ENCODE peak calls at places on chromosome 18, in seven cellular contexts. B is left lung, C is K562, A is fibroblast of lung, H is ascending aorta, J is IMR-90, M is stomach. P is an unnamed sample.

GRCh38 chr18:4813708-4814107 is 358.6 kb upstream of the DLGAP1 start:
- DNase-seq in J (no peak), C (no peak), M (no peak), H (no peak), B (no peak), A (no peak), P (no peak)

GRCh38 chr18:74175658-74176057 is 27.3 kb downstream of the TIMM21 start:
- DNase-seq in H (no peak), A (no peak), M (no peak), C (no peak), B (no peak), J (no peak), P (no peak)

GRCh38 chr18:56326386-56327072 is 311.9 kb downstream of the TXNL1 start:
- DNase-seq in J (no peak), B (no peak), C (no peak), H (no peak), M (no peak), A (no peak), P (no peak)

GRCh38 chr18:26159353-26159752 is 25.7 kb downstream of the PSMA8 start:
- DNase-seq in H (no peak), M (no peak), B (no peak), A (no peak), C (no peak), J (no peak), P (peak; percentile 15)

GRCh38 chr18:62788891-62789290 is 73.5 kb downstream of the PHLPP1 start:
- DNase-seq in J (no peak), B (no peak), C (no peak), M (no peak), H (no peak), A (peak; percentile 60), P (no peak)

GRCh38 chr18:8188196-8188595 is 421.0 kb upstream of the RAB12 start:
- DNase-seq in J (peak; percentile 95), C (no peak), M (no peak), A (peak; percentile 84), B (no peak), H (no peak), P (peak; percentile 18)

GRCh38 chr18:29191263-29191662 is 1014.3 kb upstream of the CDH2 start:
- DNase-seq in M (no peak), C (no peak), J (peak; percentile 45), H (no peak), B (no peak), A (peak; percentile 19), P (peak; percentile 21)

GRCh38 chr18:41624461-41624860 is 330.6 kb upstream of the PIK3C3 start:
- DNase-seq in A (peak; percentile 69), J (no peak), H (no peak), C (no peak), B (no peak), M (no peak), P (peak; percentile 51)

GRCh38 chr18:61797691-61798590 is 94.9 kb downstream of the RNF152 start:
- DNase-seq in H (no peak), A (no peak), B (no peak), J (no peak), M (no peak), C (no peak), P (no peak)

GRCh38 chr18:12329125-12329698 is 21.2 kb downstream of the TUBB6 start:
- DNase-seq in M (no peak), H (no peak), A (no peak), C (no peak), B (no peak), J (no peak), P (no peak)

GRCh38 chr18:12326711-12327460 is 18.8 kb downstream of the TUBB6 start:
- DNase-seq in B (no peak), H (no peak), C (no peak), M (no peak), A (no peak), J (no peak), P (no peak)

GRCh38 chr18:12325726-12326245 is 17.7 kb downstream of the TUBB6 start:
- DNase-seq in B (no peak), C (no peak), A (no peak), J (no peak), H (no peak), M (no peak), P (no peak)

GRCh38 chr18:12328179-12328823 is 20.3 kb downstream of the TUBB6 start:
- DNase-seq in M (no peak), H (peak; percentile 61), C (no peak), J (no peak), B (no peak), A (no peak), P (no peak)

DNA sequence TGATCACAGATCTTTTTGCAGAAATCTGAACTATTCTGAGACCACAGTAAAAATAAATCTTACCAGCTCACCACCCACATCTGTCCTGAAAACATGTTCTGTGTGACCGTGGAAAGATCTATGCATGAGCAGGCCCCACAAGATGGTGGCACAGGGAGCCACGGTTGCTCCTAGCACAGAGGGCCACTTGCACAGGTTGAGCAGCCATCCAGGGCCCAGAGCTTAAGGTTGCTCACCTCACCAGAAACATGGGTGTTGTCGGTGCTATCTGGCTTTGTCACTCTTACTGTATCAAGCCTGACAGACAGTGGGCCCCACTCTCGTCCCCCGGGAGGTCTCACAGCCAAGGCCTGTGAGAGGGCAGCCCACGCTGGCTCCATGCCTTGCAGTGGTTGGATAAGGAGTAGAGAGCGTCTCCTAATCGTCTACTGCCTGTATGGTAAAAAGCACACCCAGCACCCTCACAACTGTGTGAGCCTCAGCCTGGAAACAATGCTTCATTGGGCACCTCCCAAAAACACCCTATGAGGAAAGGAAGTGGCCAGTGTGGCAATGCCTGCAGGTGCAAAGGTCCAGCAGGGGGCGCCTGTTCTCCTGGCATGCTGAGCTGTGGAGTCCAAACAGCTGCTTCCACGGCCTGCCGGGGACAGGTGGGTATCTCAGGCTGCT is 19.6 kb downstream of the TUBB6 start:
- DNase-seq in H (peak; percentile 89), B (peak; percentile 92), J (peak; percentile 69), C (peak; percentile 65), M (peak; percentile 78), A (peak; percentile 71), P (peak; percentile 78)
- TF ChIP-seq CTCF in H (peak; percentile 71), B (peak; percentile 78), J (peak; percentile 77), C (peak; percentile 92), M (peak; percentile 63), A (peak; percentile 87), P (peak; percentile 99)

GRCh38 chr18:77251730-77252050 is 2.0 kb downstream of the GALR1 start:
- DNase-seq in B (no peak), M (no peak), C (no peak), A (no peak), H (no peak), J (no peak), P (no peak)
- H3K27me3 ChIP-seq in B (peaks cover 43% of the 10 kb centered on the region), M (peaks cover 52% of the 10 kb centered on the region), C (no peaks in the 10 kb centered on the region), A (peaks cover 17% of the 10 kb centered on the region), H (peaks cover 9% of the 10 kb centered on the region), J (peaks cover 43% of the 10 kb centered on the region), P (peaks cover 25% of the 10 kb centered on the region)

DNA sequence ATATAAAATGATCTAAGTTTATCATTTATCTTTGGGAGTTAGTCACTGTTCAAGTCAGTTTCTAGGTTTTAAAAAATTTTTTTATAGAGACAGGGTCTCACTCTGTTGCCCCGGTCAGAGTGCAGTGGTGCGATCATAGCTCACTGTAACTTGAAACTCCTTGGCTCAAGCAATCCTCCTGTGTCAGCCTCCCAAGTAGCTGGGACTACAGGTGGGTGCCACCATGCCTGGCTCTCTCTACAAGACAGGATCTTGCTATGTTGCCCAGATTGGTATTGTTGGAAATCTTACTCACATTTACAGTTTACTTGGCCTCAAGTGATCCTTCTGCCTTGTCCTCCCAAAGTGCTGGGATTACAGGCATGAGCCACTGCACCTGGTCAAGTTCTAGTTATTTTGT is 74.5 kb downstream of the MIB1 start:
- DNase-seq in M (no peak), A (no peak), H (no peak), C (no peak), J (no peak), B (no peak), P (no peak)
- H3K36me3 ChIP-seq in M (peaks cover 60% of the 10 kb centered on the region), A (peaks cover 4% of the 10 kb centered on the region), H (peaks cover 16% of the 10 kb centered on the region), C (peaks cover 20% of the 10 kb centered on the region), J (peaks cover 8% of the 10 kb centered on the region), B (peaks cover 32% of the 10 kb centered on the region), P (peaks cover 1% of the 10 kb centered on the region)

DNA sequence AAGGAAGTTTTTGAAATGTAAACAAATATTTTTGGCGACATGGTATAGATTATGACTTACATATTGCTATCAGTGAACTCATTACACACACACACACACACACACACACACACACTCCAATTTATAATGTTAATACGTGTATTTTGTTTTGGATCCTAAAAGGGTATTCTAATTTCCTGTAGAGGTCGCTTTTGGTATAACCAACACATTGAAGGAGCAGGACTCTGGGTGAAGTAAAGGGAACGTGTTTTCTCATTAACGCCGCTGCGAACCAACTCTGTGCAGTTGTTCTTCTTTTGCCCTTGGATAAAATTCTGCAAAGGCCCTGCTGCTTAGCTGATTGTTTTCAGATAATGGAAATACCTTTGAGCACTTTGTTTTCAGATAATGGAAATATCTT is 190.4 kb downstream of the PMAIP1 start:
- DNase-seq in B (no peak), J (no peak), M (no peak), C (no peak), H (no peak), A (no peak), P (peak; percentile 38)
- TF ChIP-seq CTCF in B (no peak), J (no peak), M (no peak), C (no peak), H (no peak), A (no peak), P (peak; percentile 28)